ENCODE peak calls at places on chromosomes 11 and 22, in ten cellular contexts. One of them, this sample, is unnamed.

GRCh38 chr22:42683599-42684283 is 34.5 kb upstream of the CYB5R3 start:
- DNase-seq in nephron progenitor cell: no peak
- DNase-seq in CD4-positive, alpha-beta T cell: no peak
- DNase-seq in stimulated activated effector memory CD8-positive, alpha-beta T cell treated with anti-CD3 and anti-CD28 coated beads, Interleukin-12 subunit alpha, Interleukin-12 subunit beta, amount 100 ng/mL, for 72 hours: no peak
- DNase-seq in stimulated activated naive B cell treated with anti-CD40 and anti-IgM and Interleukin-4, amounts not matched to agents 10 μg/mL and 1 μg/mL and 100 μg/mL, for 72 hours: no peak
- DNase-seq in NCI-H526 treated with DMSO at 0.1 percent for 48 hours: no peak
- DNase-seq in KBM-7: no peak
- DNase-seq in NCI-H1092: no peak
- DNase-seq in colonic mucosa: no peak
- DNase-seq in AG08395: peak; percentile 68
- DNase-seq in this sample: no peak

GRCh38 chr22:22460635-22461034 is 47.9 kb downstream of the ZNF280B start:
- DNase-seq in KBM-7: peak; percentile 19
- DNase-seq in stimulated activated effector memory CD8-positive, alpha-beta T cell treated with anti-CD3 and anti-CD28 coated beads, Interleukin-12 subunit alpha, Interleukin-12 subunit beta, amount 100 ng/mL, for 72 hours: no peak
- DNase-seq in stimulated activated naive B cell treated with anti-CD40 and anti-IgM and Interleukin-4, amounts not matched to agents 10 μg/mL and 1 μg/mL and 100 μg/mL, for 72 hours: no peak
- DNase-seq in NCI-H1092: no peak
- DNase-seq in AG08395: no peak
- DNase-seq in NCI-H526 treated with DMSO at 0.1 percent for 48 hours: no peak
- DNase-seq in colonic mucosa: no peak
- DNase-seq in nephron progenitor cell: no peak
- DNase-seq in CD4-positive, alpha-beta T cell: no peak
- DNase-seq in this sample: no peak

GRCh38 chr11:129077191-129077590 is 114.9 kb downstream of the ARHGAP32 start:
- DNase-seq in NCI-H1092: no peak
- DNase-seq in NCI-H526 treated with DMSO at 0.1 percent for 48 hours: no peak
- DNase-seq in nephron progenitor cell: no peak
- DNase-seq in stimulated activated effector memory CD8-positive, alpha-beta T cell treated with anti-CD3 and anti-CD28 coated beads, Interleukin-12 subunit alpha, Interleukin-12 subunit beta, amount 100 ng/mL, for 72 hours: no peak
- DNase-seq in colonic mucosa: no peak
- DNase-seq in KBM-7: no peak
- DNase-seq in stimulated activated naive B cell treated with anti-CD40 and anti-IgM and Interleukin-4, amounts not matched to agents 10 μg/mL and 1 μg/mL and 100 μg/mL, for 72 hours: no peak
- DNase-seq in CD4-positive, alpha-beta T cell: no peak
- DNase-seq in AG08395: no peak
- DNase-seq in this sample: no peak

GRCh38 chr22:27873476-27873875 is 45.6 kb downstream of the PITPNB start:
- DNase-seq in stimulated activated effector memory CD8-positive, alpha-beta T cell treated with anti-CD3 and anti-CD28 coated beads, Interleukin-12 subunit alpha, Interleukin-12 subunit beta, amount 100 ng/mL, for 72 hours: no peak
- DNase-seq in AG08395: no peak
- DNase-seq in NCI-H1092: no peak
- DNase-seq in stimulated activated naive B cell treated with anti-CD40 and anti-IgM and Interleukin-4, amounts not matched to agents 10 μg/mL and 1 μg/mL and 100 μg/mL, for 72 hours: no peak
- DNase-seq in CD4-positive, alpha-beta T cell: no peak
- DNase-seq in KBM-7: no peak
- DNase-seq in NCI-H526 treated with DMSO at 0.1 percent for 48 hours: no peak
- DNase-seq in nephron progenitor cell: no peak
- DNase-seq in colonic mucosa: no peak
- DNase-seq in this sample: no peak

GRCh38 chr11:47391711-47392432 is 13.5 kb upstream of the SPI1 start:
- DNase-seq in NCI-H1092: no peak
- DNase-seq in stimulated activated naive B cell treated with anti-CD40 and anti-IgM and Interleukin-4, amounts not matched to agents 10 μg/mL and 1 μg/mL and 100 μg/mL, for 72 hours: no peak
- DNase-seq in KBM-7: no peak
- DNase-seq in NCI-H526 treated with DMSO at 0.1 percent for 48 hours: no peak
- DNase-seq in nephron progenitor cell: no peak
- DNase-seq in colonic mucosa: no peak
- DNase-seq in stimulated activated effector memory CD8-positive, alpha-beta T cell treated with anti-CD3 and anti-CD28 coated beads, Interleukin-12 subunit alpha, Interleukin-12 subunit beta, amount 100 ng/mL, for 72 hours: no peak
- DNase-seq in AG08395: no peak
- DNase-seq in CD4-positive, alpha-beta T cell: no peak
- DNase-seq in this sample: peak; percentile 45

GRCh38 chr11:119691701-119692546 is 37.1 kb downstream of the NECTIN1 start:
- DNase-seq in NCI-H1092: no peak
- DNase-seq in stimulated activated effector memory CD8-positive, alpha-beta T cell treated with anti-CD3 and anti-CD28 coated beads, Interleukin-12 subunit alpha, Interleukin-12 subunit beta, amount 100 ng/mL, for 72 hours: no peak
- DNase-seq in NCI-H526 treated with DMSO at 0.1 percent for 48 hours: peak; percentile 84
- DNase-seq in KBM-7: no peak
- DNase-seq in CD4-positive, alpha-beta T cell: no peak
- DNase-seq in colonic mucosa: no peak
- DNase-seq in stimulated activated naive B cell treated with anti-CD40 and anti-IgM and Interleukin-4, amounts not matched to agents 10 μg/mL and 1 μg/mL and 100 μg/mL, for 72 hours: no peak
- DNase-seq in AG08395: no peak
- DNase-seq in nephron progenitor cell: no peak
- DNase-seq in this sample: no peak

GRCh38 chr11:19650929-19651487 is 61.6 kb upstream of the NAV2 start:
- DNase-seq in CD4-positive, alpha-beta T cell: no peak
- DNase-seq in NCI-H1092: no peak
- DNase-seq in stimulated activated naive B cell treated with anti-CD40 and anti-IgM and Interleukin-4, amounts not matched to agents 10 μg/mL and 1 μg/mL and 100 μg/mL, for 72 hours: no peak
- DNase-seq in NCI-H526 treated with DMSO at 0.1 percent for 48 hours: no peak
- DNase-seq in colonic mucosa: no peak
- DNase-seq in stimulated activated effector memory CD8-positive, alpha-beta T cell treated with anti-CD3 and anti-CD28 coated beads, Interleukin-12 subunit alpha, Interleukin-12 subunit beta, amount 100 ng/mL, for 72 hours: no peak
- DNase-seq in nephron progenitor cell: no peak
- DNase-seq in KBM-7: no peak
- DNase-seq in AG08395: no peak
- DNase-seq in this sample: no peak

GRCh38 chr22:42889290-42889689 is 32.2 kb upstream of the ARFGAP3 start:
- DNase-seq in stimulated activated naive B cell treated with anti-CD40 and anti-IgM and Interleukin-4, amounts not matched to agents 10 μg/mL and 1 μg/mL and 100 μg/mL, for 72 hours: peak; percentile 58
- DNase-seq in CD4-positive, alpha-beta T cell: no peak
- DNase-seq in colonic mucosa: no peak
- DNase-seq in AG08395: no peak
- DNase-seq in NCI-H1092: no peak
- DNase-seq in KBM-7: peak; percentile 83
- DNase-seq in nephron progenitor cell: no peak
- DNase-seq in NCI-H526 treated with DMSO at 0.1 percent for 48 hours: no peak
- DNase-seq in stimulated activated effector memory CD8-positive, alpha-beta T cell treated with anti-CD3 and anti-CD28 coated beads, Interleukin-12 subunit alpha, Interleukin-12 subunit beta, amount 100 ng/mL, for 72 hours: no peak
- DNase-seq in this sample: no peak

GRCh38 chr22:43393845-43394474 is 17.9 kb upstream of the MPPED1 start:
- DNase-seq in NCI-H526 treated with DMSO at 0.1 percent for 48 hours: no peak
- DNase-seq in NCI-H1092: no peak
- DNase-seq in KBM-7: no peak
- DNase-seq in AG08395: no peak
- DNase-seq in stimulated activated naive B cell treated with anti-CD40 and anti-IgM and Interleukin-4, amounts not matched to agents 10 μg/mL and 1 μg/mL and 100 μg/mL, for 72 hours: no peak
- DNase-seq in stimulated activated effector memory CD8-positive, alpha-beta T cell treated with anti-CD3 and anti-CD28 coated beads, Interleukin-12 subunit alpha, Interleukin-12 subunit beta, amount 100 ng/mL, for 72 hours: no peak
- DNase-seq in colonic mucosa: no peak
- DNase-seq in CD4-positive, alpha-beta T cell: no peak
- DNase-seq in nephron progenitor cell: no peak
- DNase-seq in this sample: no peak

GRCh38 chr22:42906605-42907338 is 49.7 kb upstream of the ARFGAP3 start:
- DNase-seq in NCI-H526 treated with DMSO at 0.1 percent for 48 hours: no peak
- DNase-seq in colonic mucosa: no peak
- DNase-seq in KBM-7: no peak
- DNase-seq in stimulated activated naive B cell treated with anti-CD40 and anti-IgM and Interleukin-4, amounts not matched to agents 10 μg/mL and 1 μg/mL and 100 μg/mL, for 72 hours: no peak
- DNase-seq in AG08395: peak; percentile 44
- DNase-seq in NCI-H1092: no peak
- DNase-seq in nephron progenitor cell: no peak
- DNase-seq in stimulated activated effector memory CD8-positive, alpha-beta T cell treated with anti-CD3 and anti-CD28 coated beads, Interleukin-12 subunit alpha, Interleukin-12 subunit beta, amount 100 ng/mL, for 72 hours: no peak
- DNase-seq in CD4-positive, alpha-beta T cell: no peak
- DNase-seq in this sample: no peak

GRCh38 chr11:69899957-69900821 is 81.0 kb upstream of the FGF3 start:
- DNase-seq in KBM-7: no peak
- DNase-seq in NCI-H1092: no peak
- DNase-seq in NCI-H526 treated with DMSO at 0.1 percent for 48 hours: no peak
- DNase-seq in colonic mucosa: no peak
- DNase-seq in AG08395: peak; percentile 36
- DNase-seq in nephron progenitor cell: no peak
- DNase-seq in stimulated activated naive B cell treated with anti-CD40 and anti-IgM and Interleukin-4, amounts not matched to agents 10 μg/mL and 1 μg/mL and 100 μg/mL, for 72 hours: no peak
- DNase-seq in stimulated activated effector memory CD8-positive, alpha-beta T cell treated with anti-CD3 and anti-CD28 coated beads, Interleukin-12 subunit alpha, Interleukin-12 subunit beta, amount 100 ng/mL, for 72 hours: no peak
- DNase-seq in CD4-positive, alpha-beta T cell: no peak
- DNase-seq in this sample: no peak

GRCh38 chr11:66566221-66566620 is 2.2 kb downstream of the CTSF start:
- DNase-seq in AG08395: no peak
- DNase-seq in KBM-7: no peak
- DNase-seq in stimulated activated effector memory CD8-positive, alpha-beta T cell treated with anti-CD3 and anti-CD28 coated beads, Interleukin-12 subunit alpha, Interleukin-12 subunit beta, amount 100 ng/mL, for 72 hours: no peak
- DNase-seq in colonic mucosa: no peak
- DNase-seq in CD4-positive, alpha-beta T cell: no peak
- DNase-seq in stimulated activated naive B cell treated with anti-CD40 and anti-IgM and Interleukin-4, amounts not matched to agents 10 μg/mL and 1 μg/mL and 100 μg/mL, for 72 hours: no peak
- DNase-seq in nephron progenitor cell: no peak
- DNase-seq in NCI-H526 treated with DMSO at 0.1 percent for 48 hours: no peak
- DNase-seq in NCI-H1092: no peak
- DNase-seq in this sample: no peak

GRCh38 chr22:49238181-49239141 is 589.2 kb downstream of the BRD1 start:
- DNase-seq in colonic mucosa: no peak
- DNase-seq in AG08395: no peak
- DNase-seq in NCI-H526 treated with DMSO at 0.1 percent for 48 hours: no peak
- DNase-seq in CD4-positive, alpha-beta T cell: no peak
- DNase-seq in nephron progenitor cell: no peak
- DNase-seq in stimulated activated naive B cell treated with anti-CD40 and anti-IgM and Interleukin-4, amounts not matched to agents 10 μg/mL and 1 μg/mL and 100 μg/mL, for 72 hours: no peak
- DNase-seq in KBM-7: no peak
- DNase-seq in stimulated activated effector memory CD8-positive, alpha-beta T cell treated with anti-CD3 and anti-CD28 coated beads, Interleukin-12 subunit alpha, Interleukin-12 subunit beta, amount 100 ng/mL, for 72 hours: peak; percentile 26
- DNase-seq in NCI-H1092: no peak
- DNase-seq in this sample: no peak

GRCh38 chr11:5280582-5281102 is 10.9 kb upstream of the HBE1 start:
- DNase-seq in NCI-H1092: no peak
- DNase-seq in stimulated activated effector memory CD8-positive, alpha-beta T cell treated with anti-CD3 and anti-CD28 coated beads, Interleukin-12 subunit alpha, Interleukin-12 subunit beta, amount 100 ng/mL, for 72 hours: peak; percentile 49
- DNase-seq in AG08395: peak; percentile 98
- DNase-seq in KBM-7: peak; percentile 72
- DNase-seq in nephron progenitor cell: peak; percentile 6
- DNase-seq in NCI-H526 treated with DMSO at 0.1 percent for 48 hours: no peak
- DNase-seq in colonic mucosa: peak; percentile 21
- DNase-seq in CD4-positive, alpha-beta T cell: no peak
- DNase-seq in stimulated activated naive B cell treated with anti-CD40 and anti-IgM and Interleukin-4, amounts not matched to agents 10 μg/mL and 1 μg/mL and 100 μg/mL, for 72 hours: peak; percentile 3
- DNase-seq in this sample: no peak